ENCODE peak calls at places on chromosome 16, in eight cellular contexts. V, G, J, C, L, K, Y and I are unnamed samples.

GRCh38 chr16:84082835-84083569 is 33.7 kb downstream of the MBTPS1 start:
- DNase-seq in V (no peak), G (no peak), J (no peak), C (no peak), L (no peak), K (no peak), Y (no peak), I (no peak)

GRCh38 chr16:60763869-60764268 is 1272.4 kb downstream of the CDH8 start:
- DNase-seq in V (no peak), G (no peak), J (no peak), C (no peak), L (no peak), K (no peak), Y (no peak), I (no peak)

GRCh38 chr16:31876955-31877828 is 3.6 kb downstream of the ZNF267 start:
- DNase-seq in V (peak; percentile 22), G (no peak), J (peak; percentile 75), C (no peak), L (peak; percentile 71), K (no peak), Y (no peak), I (no peak)

GRCh38 chr16:88552815-88553214 is 17.4 kb upstream of the ZC3H18 start:
- DNase-seq in V (no peak), G (no peak), J (no peak), C (no peak), L (no peak), K (no peak), Y (no peak), I (no peak)

GRCh38 chr16:85052536-85052935 is 24.9 kb downstream of the KIAA0513 start:
- DNase-seq in V (no peak), G (no peak), J (no peak), C (no peak), L (no peak), K (no peak), Y (no peak), I (no peak)

GRCh38 chr16:58814348-58814801 is 80.3 kb upstream of the GOT2 start:
- DNase-seq in V (peak; percentile 23), G (no peak), J (peak; percentile 15), C (no peak), L (peak; percentile 30), K (peak; percentile 26), Y (peak; percentile 3), I (peak; percentile 23)

GRCh38 chr16:88936008-88936912 is 40.7 kb downstream of the CBFA2T3 start:
- DNase-seq in V (no peak), G (no peak), J (no peak), C (no peak), L (no peak), K (no peak), Y (no peak), I (peak; percentile 68)

GRCh38 chr16:31458073-31458834 is 1.0 kb upstream of the ARMC5 start:
- DNase-seq in V (no peak), G (no peak), J (peak; percentile 44), C (peak; percentile 22), L (peak; percentile 75), K (peak; percentile 52), Y (peak; percentile 28), I (no peak)

GRCh38 chr16:30473231-30474061 is 904 bp downstream of the ITGAL start:
- DNase-seq in V (no peak), G (no peak), J (no peak), C (no peak), L (no peak), K (no peak), Y (peak; percentile 65), I (peak; percentile 54)

GRCh38 chr16:69619514-69619913 is 53.7 kb downstream of the NFAT5 start:
- DNase-seq in V (no peak), G (no peak), J (no peak), C (no peak), L (no peak), K (no peak), Y (no peak), I (no peak)

GRCh38 chr16:48438414-48438813 is 53.2 kb upstream of the SIAH1 start:
- DNase-seq in V (no peak), G (no peak), J (no peak), C (no peak), L (no peak), K (no peak), Y (no peak), I (no peak)

GRCh38 chr16:49608095-49608494 is 234.5 kb downstream of the C16orf78 start:
- DNase-seq in V (no peak), G (no peak), J (no peak), C (no peak), L (no peak), K (no peak), Y (no peak), I (no peak)

GRCh38 chr16:56888806-56889205 is 23.8 kb downstream of the SLC12A3 start:
- DNase-seq in V (peak; percentile 65), G (no peak), J (no peak), C (no peak), L (no peak), K (no peak), Y (no peak), I (peak; percentile 66)

GRCh38 chr16:12258806-12259205 is 282.3 kb downstream of the SNX29 start:
- DNase-seq in V (no peak), G (no peak), J (no peak), C (no peak), L (no peak), K (no peak), Y (no peak), I (no peak)

GRCh38 chr16:65684230-65684629 is 562.4 kb upstream of the CDH11 start:
- DNase-seq in V (no peak), G (no peak), J (no peak), C (no peak), L (no peak), K (no peak), Y (no peak), I (no peak)

GRCh38 chr16:72649254-72649944 is 398.5 kb downstream of the ZFHX3 start:
- DNase-seq in V (no peak), G (no peak), J (no peak), C (no peak), L (no peak), K (no peak), Y (no peak), I (no peak)

GRCh38 chr16:53080345-53081031 is 25.7 kb downstream of the CHD9 start:
- DNase-seq in V (no peak), G (no peak), J (no peak), C (no peak), L (no peak), K (no peak), Y (no peak), I (no peak)

GRCh38 chr16:56425439-56425832 is at the start of gene AMFR:
- DNase-seq in V (peak; percentile 74), G (no peak), J (peak; percentile 42), C (peak; percentile 44), L (peak; percentile 87), K (peak; percentile 51), Y (peak; percentile 51), I (peak; percentile 72)